ENCODE peak calls at places on chromosomes 7 and 10, in nine cellular contexts. One of them, this sample, is unnamed. For H3K36me3, the result is how much of the 10 kb centered on the place peaks cover.

GRCh38 chr10:131002031-131002861 is 309.3 kb downstream of the TCERG1L start:
- DNase-seq in heart right ventricle: no peak
- DNase-seq in lower lobe of right lung: no peak
- DNase-seq in pancreas: no peak
- DNase-seq in cardiac muscle cell: no peak
- DNase-seq in right atrium auricular region: peak
- DNase-seq in astrocyte: no peak
- DNase-seq in neural progenitor cell: no peak
- DNase-seq in hepatocyte: no peak
- DNase-seq in this sample: no peak

GRCh38 chr7:97024209-97025129 is at the start of gene DLX5:
- DNase-seq in lower lobe of right lung: no peak
- DNase-seq in cardiac muscle cell: no peak
- DNase-seq in neural progenitor cell: peak
- DNase-seq in right atrium auricular region: no peak
- DNase-seq in hepatocyte: peak
- DNase-seq in heart right ventricle: no peak
- DNase-seq in pancreas: no peak
- DNase-seq in astrocyte: peak
- DNase-seq in this sample: no peak

GRCh38 chr7:79806161-79806734 is 328.4 kb upstream of the GNAI1 start:
- DNase-seq in cardiac muscle cell: no peak
- DNase-seq in right atrium auricular region: no peak
- DNase-seq in lower lobe of right lung: no peak
- DNase-seq in hepatocyte: peak
- DNase-seq in astrocyte: no peak
- DNase-seq in neural progenitor cell: peak
- DNase-seq in heart right ventricle: no peak
- DNase-seq in pancreas: no peak
- DNase-seq in this sample: no peak

GRCh38 chr7:11540271-11540761 is 291.7 kb downstream of the THSD7A start:
- DNase-seq in heart right ventricle: no peak
- DNase-seq in pancreas: no peak
- DNase-seq in neural progenitor cell: no peak
- DNase-seq in hepatocyte: peak
- DNase-seq in right atrium auricular region: no peak
- DNase-seq in lower lobe of right lung: no peak
- DNase-seq in astrocyte: peak
- DNase-seq in cardiac muscle cell: no peak
- DNase-seq in this sample: no peak

GRCh38 chr7:99639267-99639666 is 22.5 kb downstream of the ZSCAN25 start:
- DNase-seq in pancreas: no peak
- DNase-seq in astrocyte: no peak
- DNase-seq in heart right ventricle: no peak
- DNase-seq in lower lobe of right lung: no peak
- DNase-seq in cardiac muscle cell: no peak
- DNase-seq in right atrium auricular region: no peak
- DNase-seq in neural progenitor cell: no peak
- DNase-seq in hepatocyte: no peak
- DNase-seq in this sample: no peak

GRCh38 chr10:8380833-8381491 is 326.5 kb downstream of the GATA3 start:
- DNase-seq in lower lobe of right lung: no peak
- DNase-seq in neural progenitor cell: no peak
- DNase-seq in hepatocyte: no peak
- DNase-seq in pancreas: no peak
- DNase-seq in astrocyte: no peak
- DNase-seq in heart right ventricle: no peak
- DNase-seq in cardiac muscle cell: no peak
- DNase-seq in right atrium auricular region: no peak
- DNase-seq in this sample: no peak

GRCh38 chr10:35058686-35059085 is 31.5 kb downstream of the CUL2 start:
- DNase-seq in lower lobe of right lung: no peak
- DNase-seq in hepatocyte: no peak
- DNase-seq in pancreas: no peak
- DNase-seq in cardiac muscle cell: no peak
- DNase-seq in heart right ventricle: no peak
- DNase-seq in astrocyte: no peak
- DNase-seq in right atrium auricular region: no peak
- DNase-seq in neural progenitor cell: no peak
- DNase-seq in this sample: no peak

GRCh38 chr10:100245484-100246220 is 16.3 kb upstream of the CHUK start:
- DNase-seq in pancreas: no peak
- DNase-seq in hepatocyte: no peak
- DNase-seq in right atrium auricular region: no peak
- DNase-seq in astrocyte: peak
- DNase-seq in neural progenitor cell: no peak
- DNase-seq in heart right ventricle: no peak
- DNase-seq in cardiac muscle cell: peak
- DNase-seq in lower lobe of right lung: no peak
- DNase-seq in this sample: no peak

GRCh38 chr10:17394854-17395253 is 59.5 kb downstream of the ST8SIA6 start:
- DNase-seq in pancreas: no peak
- DNase-seq in right atrium auricular region: no peak
- DNase-seq in hepatocyte: no peak
- DNase-seq in neural progenitor cell: no peak
- DNase-seq in lower lobe of right lung: no peak
- DNase-seq in astrocyte: no peak
- DNase-seq in heart right ventricle: no peak
- DNase-seq in cardiac muscle cell: no peak
- DNase-seq in this sample: no peak

GRCh38 chr7:16719699-16720098 is 33.9 kb upstream of the TSPAN13 start:
- DNase-seq in hepatocyte: no peak
- DNase-seq in cardiac muscle cell: no peak
- DNase-seq in pancreas: no peak
- DNase-seq in astrocyte: no peak
- DNase-seq in lower lobe of right lung: no peak
- DNase-seq in heart right ventricle: no peak
- DNase-seq in right atrium auricular region: no peak
- DNase-seq in neural progenitor cell: no peak
- DNase-seq in this sample: no peak

GRCh38 chr7:138001529-138002095 is at the start of gene CREB3L2:
- DNase-seq in lower lobe of right lung: peak
- DNase-seq in right atrium auricular region: peak
- DNase-seq in cardiac muscle cell: peak
- DNase-seq in astrocyte: peak
- DNase-seq in pancreas: peak
- DNase-seq in hepatocyte: peak
- DNase-seq in neural progenitor cell: peak
- DNase-seq in heart right ventricle: peak
- DNase-seq in this sample: peak

GRCh38 chr10:98408799-98409198 is 6.2 kb downstream of the PYROXD2 start:
- DNase-seq in heart right ventricle: no peak
- DNase-seq in astrocyte: no peak
- DNase-seq in right atrium auricular region: no peak
- DNase-seq in pancreas: no peak
- DNase-seq in lower lobe of right lung: no peak
- DNase-seq in neural progenitor cell: no peak
- DNase-seq in cardiac muscle cell: no peak
- DNase-seq in hepatocyte: no peak
- DNase-seq in this sample: no peak

DNA sequence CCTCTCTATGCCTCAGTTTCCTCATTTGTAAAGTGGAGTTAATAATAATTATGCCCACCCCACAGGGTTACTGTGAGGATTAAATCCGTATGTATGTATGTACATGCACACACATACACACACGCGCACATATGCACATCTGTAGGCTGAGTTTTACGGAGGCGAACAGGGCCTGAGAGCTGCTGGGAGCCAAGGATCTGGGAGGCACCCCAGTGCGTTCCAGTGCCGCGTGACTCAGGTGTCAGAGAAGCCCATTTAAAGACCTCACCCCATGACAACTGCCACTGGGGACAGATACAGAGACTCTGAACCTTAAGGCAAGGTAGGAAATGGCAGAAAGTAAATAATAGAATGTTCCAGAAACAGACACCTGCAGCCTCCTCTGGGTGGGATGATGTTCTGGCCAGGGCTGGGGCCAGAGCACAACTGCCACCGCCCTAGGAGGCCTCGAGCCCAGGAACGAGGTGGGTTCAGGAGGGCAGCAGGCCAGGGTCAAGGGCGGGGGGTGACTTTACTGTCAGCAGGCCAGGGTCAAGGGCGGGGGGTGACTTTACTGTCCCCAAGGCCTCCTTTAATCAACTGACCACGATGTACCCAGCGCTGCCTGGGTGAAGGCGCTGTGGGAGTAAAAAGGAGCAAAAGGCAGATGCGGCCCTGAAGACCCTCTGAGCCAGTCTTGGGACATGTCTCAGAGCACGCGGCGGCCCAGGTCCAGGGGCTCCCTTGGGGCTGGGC is 54.9 kb downstream of the PRKAG2 start:
- DNase-seq in heart right ventricle: no peak
- DNase-seq in hepatocyte: no peak
- DNase-seq in pancreas: no peak
- DNase-seq in cardiac muscle cell: no peak
- DNase-seq in astrocyte: no peak
- DNase-seq in neural progenitor cell: no peak
- DNase-seq in right atrium auricular region: no peak
- DNase-seq in lower lobe of right lung: peak
- DNase-seq in this sample: no peak
- TF ChIP-seq CTCF in heart right ventricle: no peak
- TF ChIP-seq CTCF in hepatocyte: no peak
- TF ChIP-seq CTCF in pancreas: no peak
- TF ChIP-seq CTCF in cardiac muscle cell: no peak
- TF ChIP-seq CTCF in astrocyte: no peak
- TF ChIP-seq CTCF in neural progenitor cell: no peak
- TF ChIP-seq CTCF in right atrium auricular region: no peak
- TF ChIP-seq CTCF in lower lobe of right lung: no peak
- TF ChIP-seq CTCF in this sample: no peak

DNA sequence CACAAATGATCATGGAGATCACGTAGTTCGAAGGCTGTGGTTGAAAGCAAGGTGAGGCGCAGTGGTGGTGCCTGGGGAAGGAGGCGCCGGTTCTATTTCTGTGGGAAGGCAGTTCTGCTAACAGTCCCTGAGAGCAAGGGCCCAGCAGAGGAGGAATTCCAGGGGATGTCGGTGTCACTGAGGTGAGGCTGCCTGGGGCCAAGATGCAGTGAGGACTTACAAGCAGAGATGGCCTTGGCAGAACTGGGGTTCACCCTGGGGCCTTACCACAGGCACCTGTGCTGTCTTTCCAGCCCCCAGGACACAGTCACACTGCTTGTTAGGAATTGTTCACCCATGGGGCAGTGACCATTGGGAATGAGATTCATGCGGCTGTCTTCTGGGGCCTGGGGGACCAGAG is 26.7 kb downstream of the GBX1 start:
- DNase-seq in hepatocyte: no peak
- DNase-seq in lower lobe of right lung: no peak
- DNase-seq in cardiac muscle cell: no peak
- DNase-seq in astrocyte: no peak
- DNase-seq in heart right ventricle: no peak
- DNase-seq in right atrium auricular region: no peak
- DNase-seq in pancreas: no peak
- DNase-seq in neural progenitor cell: no peak
- DNase-seq in this sample: no peak
- H3K36me3 ChIP-seq in hepatocyte: under half
- H3K36me3 ChIP-seq in lower lobe of right lung: half or more
- H3K36me3 ChIP-seq in cardiac muscle cell: under half
- H3K36me3 ChIP-seq in astrocyte: under half
- H3K36me3 ChIP-seq in heart right ventricle: half or more
- H3K36me3 ChIP-seq in right atrium auricular region: under half
- H3K36me3 ChIP-seq in pancreas: under half
- H3K36me3 ChIP-seq in neural progenitor cell: under half
- H3K36me3 ChIP-seq in this sample: under half

GRCh38 chr10:118712930-118713634 is 41.7 kb downstream of the CACUL1 start:
- DNase-seq in pancreas: no peak
- DNase-seq in astrocyte: no peak
- DNase-seq in hepatocyte: no peak
- DNase-seq in neural progenitor cell: peak
- DNase-seq in heart right ventricle: no peak
- DNase-seq in lower lobe of right lung: no peak
- DNase-seq in cardiac muscle cell: no peak
- DNase-seq in right atrium auricular region: no peak
- DNase-seq in this sample: no peak
- TF ChIP-seq CTCF in pancreas: no peak
- TF ChIP-seq CTCF in astrocyte: no peak
- TF ChIP-seq CTCF in hepatocyte: no peak
- TF ChIP-seq CTCF in neural progenitor cell: peak
- TF ChIP-seq CTCF in heart right ventricle: no peak
- TF ChIP-seq CTCF in lower lobe of right lung: peak
- TF ChIP-seq CTCF in cardiac muscle cell: peak
- TF ChIP-seq CTCF in right atrium auricular region: no peak
- TF ChIP-seq CTCF in this sample: no peak

GRCh38 chr7:135661311-135662122 is 797 bp upstream of the STMP1 start:
- DNase-seq in pancreas: peak
- DNase-seq in neural progenitor cell: no peak
- DNase-seq in hepatocyte: peak
- DNase-seq in cardiac muscle cell: no peak
- DNase-seq in right atrium auricular region: no peak
- DNase-seq in lower lobe of right lung: no peak
- DNase-seq in astrocyte: no peak
- DNase-seq in heart right ventricle: no peak
- DNase-seq in this sample: no peak
- H3K36me3 ChIP-seq in pancreas: under half
- H3K36me3 ChIP-seq in neural progenitor cell: under half
- H3K36me3 ChIP-seq in hepatocyte: under half
- H3K36me3 ChIP-seq in cardiac muscle cell: under half
- H3K36me3 ChIP-seq in right atrium auricular region: under half
- H3K36me3 ChIP-seq in lower lobe of right lung: under half
- H3K36me3 ChIP-seq in astrocyte: under half
- H3K36me3 ChIP-seq in heart right ventricle: under half
- H3K36me3 ChIP-seq in this sample: under half

DNA sequence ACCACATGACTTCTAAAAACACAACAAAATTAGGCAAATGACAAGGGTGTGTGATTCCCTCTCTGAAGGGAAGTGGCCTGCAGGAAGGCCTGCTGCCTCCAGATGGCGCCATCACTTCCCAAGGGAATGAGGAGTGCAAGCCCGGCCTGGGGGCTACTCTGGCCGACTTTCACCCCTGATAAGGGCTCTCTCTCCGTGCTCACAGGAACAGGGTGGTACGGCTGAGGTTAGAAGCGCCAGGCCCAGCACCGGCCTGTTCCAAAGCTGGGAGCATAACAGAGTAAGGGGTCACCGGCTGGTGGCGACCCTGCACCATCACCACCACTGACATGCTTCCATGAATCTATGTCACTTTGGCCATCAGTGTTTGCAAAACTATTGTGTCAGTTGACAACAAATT is 13.1 kb downstream of the RBP3 start:
- DNase-seq in neural progenitor cell: peak
- DNase-seq in hepatocyte: peak
- DNase-seq in pancreas: peak
- DNase-seq in lower lobe of right lung: no peak
- DNase-seq in heart right ventricle: peak
- DNase-seq in right atrium auricular region: no peak
- DNase-seq in cardiac muscle cell: peak
- DNase-seq in astrocyte: no peak
- DNase-seq in this sample: peak
- TF ChIP-seq CTCF in neural progenitor cell: peak
- TF ChIP-seq CTCF in hepatocyte: peak
- TF ChIP-seq CTCF in pancreas: peak
- TF ChIP-seq CTCF in lower lobe of right lung: peak
- TF ChIP-seq CTCF in heart right ventricle: peak
- TF ChIP-seq CTCF in right atrium auricular region: peak
- TF ChIP-seq CTCF in cardiac muscle cell: peak
- TF ChIP-seq CTCF in astrocyte: peak
- TF ChIP-seq CTCF in this sample: peak

GRCh38 chr7:30380294-30380693 is 95.9 kb downstream of the ZNRF2 start:
- DNase-seq in lower lobe of right lung: no peak
- DNase-seq in right atrium auricular region: no peak
- DNase-seq in astrocyte: no peak
- DNase-seq in hepatocyte: no peak
- DNase-seq in pancreas: no peak
- DNase-seq in heart right ventricle: no peak
- DNase-seq in cardiac muscle cell: no peak
- DNase-seq in neural progenitor cell: no peak
- DNase-seq in this sample: no peak
- H3K36me3 ChIP-seq in lower lobe of right lung: under half
- H3K36me3 ChIP-seq in right atrium auricular region: under half
- H3K36me3 ChIP-seq in astrocyte: under half
- H3K36me3 ChIP-seq in hepatocyte: under half
- H3K36me3 ChIP-seq in pancreas: under half
- H3K36me3 ChIP-seq in heart right ventricle: under half
- H3K36me3 ChIP-seq in cardiac muscle cell: under half
- H3K36me3 ChIP-seq in neural progenitor cell: under half
- H3K36me3 ChIP-seq in this sample: under half

GRCh38 chr10:105797234-105797890 is 1156.3 kb downstream of the SORCS3 start:
- DNase-seq in pancreas: peak
- DNase-seq in neural progenitor cell: peak
- DNase-seq in lower lobe of right lung: no peak
- DNase-seq in right atrium auricular region: no peak
- DNase-seq in hepatocyte: peak
- DNase-seq in astrocyte: no peak
- DNase-seq in heart right ventricle: no peak
- DNase-seq in cardiac muscle cell: peak
- DNase-seq in this sample: no peak
- TF ChIP-seq CTCF in pancreas: peak
- TF ChIP-seq CTCF in neural progenitor cell: peak
- TF ChIP-seq CTCF in lower lobe of right lung: peak
- TF ChIP-seq CTCF in right atrium auricular region: peak
- TF ChIP-seq CTCF in hepatocyte: peak
- TF ChIP-seq CTCF in astrocyte: peak
- TF ChIP-seq CTCF in heart right ventricle: peak
- TF ChIP-seq CTCF in cardiac muscle cell: peak
- TF ChIP-seq CTCF in this sample: no peak

This sample was measured in mucosa of descending colon.